ENCODE peak calls at places on chromosomes 3 and 15, in eight cellular contexts. M is ascending aorta, T is fibroblast of villous mesenchyme, I is A673, U is spleen, B is heart left ventricle, N is ovary, S is astrocyte of the spinal cord. Z is an unnamed sample.
A peak's percentile ranks its signal among the peaks of the same experiment; 100 is the strongest.

GRCh38 chr15:83164409-83165404 is 42.9 kb downstream of the HDGFL3 start:
- DNase-seq in M (no peak), T (peak; percentile 10), I (peak; percentile 13), U (no peak), B (no peak), N (no peak), S (peak; percentile 67), Z (no peak)

GRCh38 chr3:186214670-186215069 is 105.8 kb upstream of the ETV5 start:
- DNase-seq in M (no peak), T (no peak), I (no peak), U (no peak), B (no peak), N (no peak), S (peak; percentile 45), Z (no peak)

GRCh38 chr15:59691194-59691805 is 2.2 kb upstream of the BNIP2 start:
- DNase-seq in M (no peak), T (peak; percentile 56), I (peak; percentile 62), U (no peak), B (no peak), N (no peak), S (peak; percentile 62), Z (no peak)

GRCh38 chr3:51819709-51820406 is 40.8 kb upstream of the IQCF6 start:
- DNase-seq in M (no peak), T (no peak), I (peak; percentile 10), U (no peak), B (no peak), N (no peak), S (no peak), Z (no peak)

GRCh38 chr3:138219255-138219654 is 32.2 kb downstream of the ARMC8 start:
- DNase-seq in M (no peak), T (no peak), I (peak; percentile 22), U (no peak), B (no peak), N (no peak), S (no peak), Z (no peak)

GRCh38 chr15:42364529-42364928 is 5.2 kb downstream of the CAPN3 start:
- DNase-seq in M (no peak), T (no peak), I (peak; percentile 66), U (no peak), B (no peak), N (peak; percentile 57), S (no peak), Z (no peak)

GRCh38 chr15:49366496-49366895 is 56.5 kb upstream of the FGF7 start:
- DNase-seq in M (no peak), T (no peak), I (no peak), U (no peak), B (no peak), N (no peak), S (no peak), Z (no peak)

GRCh38 chr3:21435871-21436270 is 315.1 kb downstream of the ZNF385D start:
- DNase-seq in M (no peak), T (peak; percentile 39), I (no peak), U (no peak), B (no peak), N (no peak), S (peak; percentile 98), Z (peak; percentile 70)

GRCh38 chr15:67098768-67099282 is 33.4 kb downstream of the SMAD3 start:
- DNase-seq in M (no peak), T (no peak), I (no peak), U (no peak), B (no peak), N (no peak), S (no peak), Z (no peak)

GRCh38 chr15:73174171-73174570 is 121.9 kb downstream of the NEO1 start:
- DNase-seq in M (no peak), T (no peak), I (peak; percentile 69), U (no peak), B (no peak), N (no peak), S (no peak), Z (no peak)

DNA sequence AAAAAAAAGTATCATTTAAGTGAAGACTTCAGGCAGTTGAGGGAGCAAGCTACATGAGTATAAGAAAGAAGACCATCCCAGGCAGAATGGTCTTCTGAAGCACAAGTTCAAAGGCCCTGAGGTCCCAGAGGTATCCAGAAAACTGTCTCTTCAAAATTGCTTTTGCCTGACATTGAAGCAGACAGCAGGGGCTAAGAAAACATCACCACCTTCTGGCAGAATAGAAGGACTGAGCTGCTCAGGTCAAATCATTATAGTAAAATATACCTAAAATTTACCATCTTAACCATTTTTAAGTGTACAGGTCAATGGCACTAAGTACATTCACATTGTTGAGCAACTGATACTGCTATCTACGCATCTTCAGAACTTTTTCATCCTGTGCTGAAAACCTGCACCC is 16.4 kb downstream of the GPR160 start:
- DNase-seq in M (no peak), T (peak; percentile 24), I (peak; percentile 29), U (no peak), B (no peak), N (no peak), S (no peak), Z (no peak)
- TF ChIP-seq CTCF in M (no peak), T (peak; percentile 48), I (peak; percentile 44), U (no peak), B (no peak), N (no peak), S (peak; percentile 29), Z (peak; percentile 9)

GRCh38 chr15:25052191-25052999 is 97.6 kb downstream of the SNRPN start:
- DNase-seq in M (no peak), T (no peak), I (no peak), U (peak; percentile 38), B (no peak), N (peak; percentile 20), S (no peak), Z (no peak)

GRCh38 chr15:25054943-25055342 is 100.2 kb downstream of the SNRPN start:
- DNase-seq in M (no peak), T (no peak), I (no peak), U (peak; percentile 24), B (no peak), N (no peak), S (no peak), Z (no peak)

GRCh38 chr15:25054329-25054728 is 99.5 kb downstream of the SNRPN start:
- DNase-seq in M (no peak), T (no peak), I (no peak), U (peak; percentile 28), B (no peak), N (peak; percentile 14), S (no peak), Z (no peak)

GRCh38 chr15:25053000-25053815 is 98.4 kb downstream of the SNRPN start:
- DNase-seq in M (no peak), T (no peak), I (no peak), U (peak; percentile 70), B (no peak), N (peak; percentile 17), S (no peak), Z (no peak)

DNA sequence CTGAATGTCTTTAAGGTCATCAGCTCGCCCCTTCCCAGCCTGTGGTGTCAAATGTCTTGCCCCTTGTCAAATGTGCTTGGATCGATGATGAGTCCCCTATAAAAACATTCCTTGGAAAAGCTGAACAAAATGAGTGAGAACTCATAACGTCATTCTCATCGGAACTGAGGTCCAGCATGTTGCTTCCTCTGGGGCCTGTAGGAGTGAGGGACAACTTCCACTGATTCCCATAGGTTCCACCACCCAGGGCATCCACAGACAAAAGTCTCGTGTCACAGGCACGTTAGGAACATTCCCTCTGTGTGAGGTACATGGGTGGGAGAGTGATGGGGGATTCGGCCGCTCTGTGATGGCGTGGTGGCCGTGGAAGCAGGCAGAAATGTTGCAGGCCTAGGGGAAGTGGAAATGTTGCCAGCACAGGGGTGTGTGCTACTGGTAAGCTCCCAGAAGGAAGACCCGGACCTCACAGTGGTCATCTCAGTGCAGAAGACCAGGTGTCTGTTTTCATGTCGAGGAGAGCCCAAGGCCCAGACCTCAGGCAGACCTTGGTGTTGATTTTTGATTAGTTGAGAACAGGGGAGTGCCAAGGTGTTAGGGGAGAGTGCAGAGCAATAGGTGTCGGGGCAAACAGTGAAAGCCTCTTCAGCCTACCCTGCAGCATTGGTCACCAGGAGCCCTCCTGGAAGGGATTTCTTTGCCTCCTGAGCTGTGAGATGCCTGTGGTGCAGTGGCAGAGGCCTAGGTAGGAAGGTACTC is 96.8 kb downstream of the SNRPN start:
- DNase-seq in M (no peak), T (no peak), I (no peak), U (peak; percentile 47), B (no peak), N (peak; percentile 14), S (no peak), Z (no peak)
- TF ChIP-seq CTCF in M (no peak), T (no peak), I (no peak), U (no peak), B (no peak), N (no peak), S (no peak), Z (no peak)

GRCh38 chr3:50582083-50582482 is 12.8 kb downstream of the HEMK1 start:
- DNase-seq in M (no peak), T (no peak), I (no peak), U (no peak), B (no peak), N (no peak), S (no peak), Z (no peak)

GRCh38 chr3:50581459-50581842 is 12.1 kb downstream of the HEMK1 start:
- DNase-seq in M (no peak), T (no peak), I (no peak), U (no peak), B (no peak), N (no peak), S (no peak), Z (no peak)

GRCh38 chr3:50584391-50584790 is 15.1 kb downstream of the HEMK1 start:
- DNase-seq in M (no peak), T (no peak), I (no peak), U (no peak), B (no peak), N (no peak), S (no peak), Z (no peak)

GRCh38 chr3:50583897-50584296 is 14.6 kb downstream of the HEMK1 start:
- DNase-seq in M (no peak), T (no peak), I (no peak), U (no peak), B (peak; percentile 89), N (peak; percentile 57), S (no peak), Z (no peak)

DNA sequence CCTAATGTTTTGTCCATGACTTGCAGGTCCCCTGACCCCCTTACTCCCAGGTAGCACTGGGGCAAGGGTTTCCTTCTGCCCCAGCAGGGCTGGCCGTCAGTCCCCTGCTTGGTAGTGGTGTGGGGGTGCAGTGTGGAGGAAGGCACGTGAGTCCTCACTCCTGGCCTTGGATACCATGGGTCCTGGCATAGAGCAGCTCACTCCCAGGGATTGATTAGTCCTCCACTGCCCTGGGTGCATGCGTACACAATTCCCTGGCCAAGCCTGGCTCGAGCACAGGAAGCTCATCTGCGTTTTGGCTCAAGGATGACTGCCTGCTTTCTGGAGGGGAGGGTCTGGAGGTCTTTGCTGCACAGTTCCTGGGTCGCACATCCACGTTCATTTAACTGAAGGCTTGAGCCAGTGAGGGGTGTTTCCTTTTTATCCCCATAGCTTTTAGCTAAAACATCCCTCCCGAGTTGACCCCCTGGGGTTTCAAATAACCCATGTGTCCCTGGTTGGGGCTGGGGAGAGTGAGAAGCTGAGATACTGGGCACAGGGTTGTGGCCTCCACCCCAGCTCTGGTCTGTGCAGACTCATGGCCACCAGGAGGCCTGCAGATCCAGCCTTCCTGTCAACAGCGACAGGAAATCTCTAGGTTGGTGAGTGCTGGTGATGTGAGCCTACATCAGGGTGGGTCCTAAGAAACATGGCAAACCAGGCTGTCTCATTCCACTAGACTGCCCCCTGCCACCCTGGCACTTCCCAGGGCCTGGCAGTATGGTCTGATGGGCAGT is 11.5 kb downstream of the HEMK1 start:
- DNase-seq in M (no peak), T (no peak), I (no peak), U (no peak), B (no peak), N (peak; percentile 51), S (no peak), Z (no peak)
- TF ChIP-seq CTCF in M (no peak), T (no peak), I (no peak), U (no peak), B (no peak), N (no peak), S (no peak), Z (no peak)

GRCh38 chr3:62109534-62109933 is 263.8 kb downstream of the FEZF2 start:
- DNase-seq in M (peak; percentile 22), T (peak; percentile 95), I (peak; percentile 2), U (no peak), B (no peak), N (no peak), S (peak; percentile 94), Z (peak; percentile 90)
- TF ChIP-seq CTCF in M (no peak), T (peak; percentile 34), I (no peak), U (no peak), B (no peak), N (no peak), S (peak; percentile 32), Z (peak; percentile 33)

Z was measured in AG09319.